ENCODE peak calls at places on chromosomes 5 and 9, in four cellular contexts. One of them, this sample, is unnamed.

GRCh38 chr9:108149346-108149745 is 659.8 kb upstream of the KLF4 start:
- DNase-seq in colonic mucosa: no peak
- DNase-seq in CD8-positive, alpha-beta memory T cell: no peak
- DNase-seq in astrocyte of the spinal cord: peak
- DNase-seq in this sample: no peak

GRCh38 chr5:43041669-43042175 is 1.6 kb upstream of the ANXA2R start:
- DNase-seq in CD8-positive, alpha-beta memory T cell: no peak
- DNase-seq in astrocyte of the spinal cord: peak
- DNase-seq in colonic mucosa: peak
- DNase-seq in this sample: peak

GRCh38 chr5:35371971-35372426 is 141.7 kb upstream of the PRLR start:
- DNase-seq in astrocyte of the spinal cord: no peak
- DNase-seq in CD8-positive, alpha-beta memory T cell: no peak
- DNase-seq in colonic mucosa: peak
- DNase-seq in this sample: no peak

GRCh38 chr5:55933377-55934116 is 61.2 kb downstream of the IL6ST start:
- DNase-seq in CD8-positive, alpha-beta memory T cell: no peak
- DNase-seq in astrocyte of the spinal cord: no peak
- DNase-seq in colonic mucosa: no peak
- DNase-seq in this sample: no peak

GRCh38 chr9:18594837-18595236 is 120.9 kb downstream of the ADAMTSL1 start:
- DNase-seq in astrocyte of the spinal cord: no peak
- DNase-seq in CD8-positive, alpha-beta memory T cell: no peak
- DNase-seq in colonic mucosa: no peak
- DNase-seq in this sample: no peak

GRCh38 chr5:116577064-116577788 is 2.6 kb upstream of the SEMA6A start:
- DNase-seq in colonic mucosa: no peak
- DNase-seq in CD8-positive, alpha-beta memory T cell: no peak
- DNase-seq in astrocyte of the spinal cord: no peak
- DNase-seq in this sample: no peak

GRCh38 chr9:78054180-78054579 is 22.6 kb upstream of the GNAQ start:
- DNase-seq in colonic mucosa: no peak
- DNase-seq in astrocyte of the spinal cord: no peak
- DNase-seq in CD8-positive, alpha-beta memory T cell: peak
- DNase-seq in this sample: no peak

GRCh38 chr5:16673241-16673998 is 56.6 kb upstream of the RETREG1 start:
- DNase-seq in CD8-positive, alpha-beta memory T cell: no peak
- DNase-seq in astrocyte of the spinal cord: peak
- DNase-seq in colonic mucosa: no peak
- DNase-seq in this sample: no peak

GRCh38 chr9:75269202-75269601 is 180.9 kb downstream of the OSTF1 start:
- DNase-seq in colonic mucosa: no peak
- DNase-seq in CD8-positive, alpha-beta memory T cell: no peak
- DNase-seq in astrocyte of the spinal cord: no peak
- DNase-seq in this sample: no peak

GRCh38 chr9:126471084-126471611 is 142.6 kb upstream of the LMX1B start:
- DNase-seq in CD8-positive, alpha-beta memory T cell: peak
- DNase-seq in astrocyte of the spinal cord: peak
- DNase-seq in colonic mucosa: peak
- DNase-seq in this sample: no peak

GRCh38 chr5:90170231-90170630 is 239.3 kb downstream of the CETN3 start:
- DNase-seq in CD8-positive, alpha-beta memory T cell: no peak
- DNase-seq in astrocyte of the spinal cord: no peak
- DNase-seq in colonic mucosa: no peak
- DNase-seq in this sample: no peak

DNA sequence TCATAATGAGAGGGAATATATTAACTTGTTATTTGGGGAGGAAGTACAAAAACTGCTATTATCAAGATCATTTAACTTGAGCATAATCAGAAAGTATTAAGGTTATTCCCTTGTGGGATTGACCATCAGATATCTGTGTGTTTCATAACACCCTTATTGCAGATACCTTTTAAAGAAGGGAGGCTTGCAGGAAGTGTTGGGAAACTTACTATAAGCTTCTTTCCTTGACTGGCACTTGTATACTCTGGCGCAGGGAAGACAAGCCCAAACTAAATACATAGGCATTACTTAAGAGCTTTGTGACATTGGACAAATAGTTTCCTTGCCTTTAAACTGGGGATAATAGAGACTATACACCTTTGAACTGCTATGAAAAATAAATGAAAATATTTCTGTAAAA is 50.9 kb downstream of the PIK3R1 start:
- DNase-seq in CD8-positive, alpha-beta memory T cell: no peak
- DNase-seq in astrocyte of the spinal cord: no peak
- DNase-seq in colonic mucosa: no peak
- DNase-seq in this sample: no peak
- H3K4me3 ChIP-seq in CD8-positive, alpha-beta memory T cell: no peak
- H3K4me3 ChIP-seq in astrocyte of the spinal cord: no peak
- H3K4me3 ChIP-seq in colonic mucosa: no peak
- H3K4me3 ChIP-seq in this sample: no peak

GRCh38 chr5:10286552-10287227 is 21.0 kb downstream of the CMBL start:
- DNase-seq in astrocyte of the spinal cord: no peak
- DNase-seq in colonic mucosa: no peak
- DNase-seq in CD8-positive, alpha-beta memory T cell: no peak
- DNase-seq in this sample: no peak
- H3K4me3 ChIP-seq in astrocyte of the spinal cord: no peak
- H3K4me3 ChIP-seq in colonic mucosa: no peak
- H3K4me3 ChIP-seq in CD8-positive, alpha-beta memory T cell: no peak
- H3K4me3 ChIP-seq in this sample: no peak

GRCh38 chr9:135074354-135075233 is 12.9 kb upstream of the OLFM1 start:
- DNase-seq in CD8-positive, alpha-beta memory T cell: no peak
- DNase-seq in astrocyte of the spinal cord: no peak
- DNase-seq in colonic mucosa: no peak
- DNase-seq in this sample: no peak
- H3K4me3 ChIP-seq in CD8-positive, alpha-beta memory T cell: no peak
- H3K4me3 ChIP-seq in astrocyte of the spinal cord: no peak
- H3K4me3 ChIP-seq in colonic mucosa: peak
- H3K4me3 ChIP-seq in this sample: no peak

GRCh38 chr9:91155746-91156145 is 206.0 kb downstream of the AUH start:
- DNase-seq in astrocyte of the spinal cord: no peak
- DNase-seq in CD8-positive, alpha-beta memory T cell: no peak
- DNase-seq in colonic mucosa: no peak
- DNase-seq in this sample: no peak
- H3K4me3 ChIP-seq in astrocyte of the spinal cord: no peak
- H3K4me3 ChIP-seq in CD8-positive, alpha-beta memory T cell: no peak
- H3K4me3 ChIP-seq in colonic mucosa: no peak
- H3K4me3 ChIP-seq in this sample: no peak

GRCh38 chr9:132409828-132410528 is at the start of gene CFAP77:
- DNase-seq in astrocyte of the spinal cord: peak
- DNase-seq in CD8-positive, alpha-beta memory T cell: peak
- DNase-seq in colonic mucosa: peak
- DNase-seq in this sample: peak

GRCh38 chr9:132406554-132407122 is at the start of gene TTF1:
- DNase-seq in colonic mucosa: peak
- DNase-seq in CD8-positive, alpha-beta memory T cell: peak
- DNase-seq in astrocyte of the spinal cord: peak
- DNase-seq in this sample: peak

GRCh38 chr9:132404228-132404881 is 2.3 kb downstream of the TTF1 start:
- DNase-seq in colonic mucosa: no peak
- DNase-seq in CD8-positive, alpha-beta memory T cell: no peak
- DNase-seq in astrocyte of the spinal cord: no peak
- DNase-seq in this sample: no peak

GRCh38 chr9:132408521-132408920 is 1.5 kb upstream of the CFAP77 start:
- DNase-seq in astrocyte of the spinal cord: no peak
- DNase-seq in CD8-positive, alpha-beta memory T cell: no peak
- DNase-seq in colonic mucosa: no peak
- DNase-seq in this sample: no peak

GRCh38 chr9:132407196-132407595 is 556 bp upstream of the TTF1 start:
- DNase-seq in astrocyte of the spinal cord: no peak
- DNase-seq in CD8-positive, alpha-beta memory T cell: no peak
- DNase-seq in colonic mucosa: no peak
- DNase-seq in this sample: no peak
- H3K4me3 ChIP-seq in astrocyte of the spinal cord: peak
- H3K4me3 ChIP-seq in CD8-positive, alpha-beta memory T cell: peak
- H3K4me3 ChIP-seq in colonic mucosa: peak
- H3K4me3 ChIP-seq in this sample: no peak

This sample was measured in SJSA1.